ENCODE peak calls at places on chromosomes 12 and 14, in six cellular contexts. Y, C, D, P, M and Q are unnamed samples.
A peak's percentile ranks its signal among the peaks of the same experiment; 100 is the strongest.

GRCh38 chr12:84270470-84271140 is 642.0 kb downstream of the SLC6A15 start:
- DNase-seq in M (no peak), C (no peak), Y (no peak), D (no peak), P (no peak), Q (no peak)

GRCh38 chr12:12720637-12721250 is 3.6 kb downstream of the CDKN1B start:
- DNase-seq in M (no peak), P (no peak), Y (no peak), C (no peak), D (no peak), Q (no peak)

GRCh38 chr12:4112290-4112689 is 161.3 kb upstream of the CCND2 start:
- DNase-seq in P (no peak), D (no peak), Y (no peak), M (no peak), C (no peak), Q (no peak)

GRCh38 chr12:6929806-6930452 is 2.2 kb downstream of the ATN1 start:
- DNase-seq in M (no peak), Y (no peak), C (no peak), P (no peak), D (no peak), Q (no peak)

GRCh38 chr12:113135178-113136127 is at the start of gene RASAL1:
- DNase-seq in C (peak; percentile 51), D (peak; percentile 88), P (peak; percentile 83), M (peak; percentile 75), Y (no peak), Q (no peak)

GRCh38 chr14:99241314-99242035 is 30.5 kb downstream of the BCL11B start:
- DNase-seq in Y (no peak), P (no peak), D (no peak), M (peak; percentile 56), C (no peak), Q (no peak)

GRCh38 chr14:66813636-66814035 is 305.7 kb downstream of the GPHN start:
- DNase-seq in D (no peak), Y (no peak), M (no peak), C (no peak), P (no peak), Q (no peak)

GRCh38 chr12:50058743-50059312 is 1.4 kb downstream of the ASIC1 start:
- DNase-seq in Y (no peak), P (no peak), M (no peak), D (no peak), C (no peak), Q (no peak)

GRCh38 chr14:90451953-90452352 is 55.1 kb downstream of the CALM1 start:
- DNase-seq in C (no peak), P (no peak), Y (no peak), M (no peak), D (no peak), Q (no peak)

GRCh38 chr14:105497671-105498429 is 6.8 kb downstream of the TEDC1 start:
- DNase-seq in D (no peak), P (no peak), Y (peak; percentile 20), M (no peak), C (no peak), Q (no peak)

GRCh38 chr12:113683566-113683965 is 211.9 kb upstream of the LHX5 start:
- DNase-seq in Y (no peak), P (no peak), D (no peak), M (no peak), C (no peak), Q (no peak)

GRCh38 chr14:100222219-100223093 is 16.5 kb upstream of the YY1 start:
- DNase-seq in Y (no peak), C (no peak), M (no peak), P (no peak), D (no peak), Q (no peak)

GRCh38 chr12:27424631-27425230 is 21.8 kb upstream of the SMCO2 start:
- DNase-seq in D (no peak), P (peak; percentile 91), Y (peak; percentile 26), M (no peak), C (no peak), Q (no peak)